ENCODE peak calls at places on chromosome 11, in ten cellular contexts. O, H, L, N, V, P, I, W, C and D are unnamed samples.

GRCh38 chr11:134047586-134047999 is 21.3 kb upstream of the JAM3 start:
- DNase-seq in O (peak), C (no peak), N (no peak), L (peak), I (no peak), H (peak), W (peak), P (no peak), V (no peak), D (no peak)

GRCh38 chr11:73597340-73597955 is 464 bp downstream of the FAM168A start:
- DNase-seq in C (no peak), V (no peak), H (no peak), P (no peak), O (no peak), L (no peak), N (peak), I (no peak), W (no peak), D (peak)

GRCh38 chr11:104830080-104830479 is 68.2 kb downstream of the CASP12 start:
- DNase-seq in H (peak), I (no peak), P (no peak), W (peak), N (no peak), C (no peak), V (no peak), L (peak), O (peak), D (no peak)

GRCh38 chr11:32326522-32326921 is 108.8 kb downstream of the WT1 start:
- DNase-seq in I (no peak), V (no peak), N (no peak), P (no peak), H (peak), W (no peak), L (peak), C (no peak), O (peak), D (no peak)

GRCh38 chr11:116300252-116300651 is 472.5 kb downstream of the BUD13 start:
- DNase-seq in O (no peak), I (no peak), W (no peak), P (no peak), N (no peak), H (no peak), V (no peak), C (no peak), L (no peak), D (no peak)

GRCh38 chr11:47388697-47389576 is 10.6 kb upstream of the SPI1 start:
- DNase-seq in P (no peak), V (no peak), H (no peak), L (no peak), I (no peak), W (no peak), O (peak), N (no peak), C (no peak), D (no peak)

GRCh38 chr11:6486256-6486655 is 5.0 kb downstream of the TIMM10B start:
- DNase-seq in W (no peak), O (no peak), H (no peak), P (no peak), I (no peak), V (no peak), N (no peak), C (no peak), L (no peak), D (no peak)

GRCh38 chr11:78564037-78564888 is 10.4 kb downstream of the NARS2 start:
- DNase-seq in I (peak), P (peak), L (peak), V (peak), N (peak), O (peak), W (peak), C (peak), H (no peak), D (peak)

GRCh38 chr11:62048101-62048500 is 75.7 kb upstream of the INCENP start:
- DNase-seq in I (no peak), O (peak), P (no peak), W (peak), V (no peak), C (no peak), H (peak), N (no peak), L (peak), D (peak)

GRCh38 chr11:88475991-88476418 is 138.5 kb upstream of the CTSC start:
- DNase-seq in W (no peak), P (no peak), I (no peak), N (no peak), L (peak), O (no peak), H (no peak), C (no peak), V (no peak), D (no peak)

GRCh38 chr11:96275807-96276594 is 67.0 kb downstream of the MAML2 start:
- DNase-seq in O (no peak), W (peak), L (no peak), I (no peak), P (no peak), C (no peak), H (no peak), N (no peak), V (no peak), D (peak)

GRCh38 chr11:117478926-117479325 is 151.3 kb downstream of the CEP164 start:
- DNase-seq in N (no peak), C (no peak), P (no peak), V (no peak), W (no peak), O (no peak), I (no peak), L (no peak), H (no peak), D (no peak)

GRCh38 chr11:12301379-12301778 is 76.0 kb upstream of the PARVA start:
- DNase-seq in H (no peak), V (no peak), N (no peak), O (no peak), L (no peak), I (no peak), C (no peak), P (no peak), W (no peak), D (no peak)

GRCh38 chr11:123020968-123021367 is 39.3 kb upstream of the BSX start:
- DNase-seq in L (peak), V (peak), N (peak), O (peak), I (peak), P (peak), C (peak), H (peak), W (peak), D (peak)

GRCh38 chr11:88169481-88169880 is 5.8 kb downstream of the RAB38 start:
- DNase-seq in W (no peak), H (no peak), V (no peak), O (peak), L (peak), P (no peak), C (no peak), N (no peak), I (no peak), D (no peak)

GRCh38 chr11:114762437-114762836 is 84.1 kb downstream of the NXPE2 start:
- DNase-seq in H (peak), W (peak), P (peak), N (peak), L (peak), C (no peak), V (peak), O (peak), I (peak), D (peak)

GRCh38 chr11:71489311-71490043 is 36.5 kb downstream of the NADSYN1 start:
- DNase-seq in P (no peak), O (peak), W (peak), L (peak), H (no peak), C (no peak), N (no peak), V (no peak), I (no peak), D (no peak)

GRCh38 chr11:77069336-77069968 is 2.7 kb downstream of the CAPN5 start:
- DNase-seq in V (no peak), N (no peak), P (no peak), C (no peak), I (no peak), W (no peak), H (no peak), O (no peak), L (no peak), D (no peak)

GRCh38 chr11:828501-829115 is 889 bp downstream of the CRACR2B start:
- DNase-seq in L (no peak), W (no peak), V (no peak), I (peak), O (no peak), P (no peak), N (no peak), C (no peak), H (no peak), D (no peak)

GRCh38 chr11:129828301-129828836 is 12.7 kb downstream of the TMEM45B start:
- DNase-seq in W (no peak), I (no peak), O (peak), V (no peak), L (peak), H (no peak), C (no peak), N (no peak), P (no peak), D (peak)

GRCh38 chr11:14359573-14360031 is 619 bp upstream of the RRAS2 start:
- DNase-seq in N (no peak), L (no peak), P (no peak), C (no peak), V (no peak), I (no peak), W (no peak), O (peak), H (no peak), D (no peak)

GRCh38 chr11:117687776-117688175 is 109.2 kb downstream of the DSCAML1 start:
- DNase-seq in H (no peak), O (no peak), N (no peak), C (no peak), I (no peak), V (no peak), W (no peak), L (no peak), P (no peak), D (no peak)

GRCh38 chr11:108871152-108871551 is 206.3 kb downstream of the DDX10 start:
- DNase-seq in W (peak), P (peak), I (peak), O (peak), V (peak), C (no peak), L (peak), H (no peak), N (no peak), D (peak)

GRCh38 chr11:20008190-20008801 is 152.0 kb downstream of the DBX1 start:
- DNase-seq in V (no peak), L (no peak), C (no peak), N (peak), W (no peak), P (no peak), I (no peak), H (no peak), O (no peak), D (no peak)

GRCh38 chr11:97548280-97548679 is 1158.5 kb downstream of the JRKL start:
- DNase-seq in O (no peak), I (no peak), H (no peak), V (no peak), L (no peak), C (no peak), N (no peak), P (no peak), W (no peak), D (no peak)

GRCh38 chr11:121721448-121721847 is 268.7 kb upstream of the SORL1-AS1 start:
- DNase-seq in V (no peak), N (no peak), O (no peak), P (no peak), W (no peak), L (no peak), H (no peak), I (no peak), C (no peak), D (no peak)

GRCh38 chr11:98701541-98701940 is 319.2 kb upstream of the CNTN5 start:
- DNase-seq in I (no peak), N (no peak), O (no peak), H (no peak), W (no peak), P (no peak), C (no peak), V (no peak), L (no peak), D (no peak)

GRCh38 chr11:96260067-96260511 is 82.9 kb downstream of the MAML2 start:
- DNase-seq in W (no peak), V (no peak), P (no peak), L (no peak), I (no peak), N (no peak), H (no peak), O (no peak), C (no peak), D (no peak)

GRCh38 chr11:132234878-132235277 is 864.5 kb downstream of the NTM start:
- DNase-seq in O (no peak), L (peak), W (no peak), C (no peak), P (no peak), V (no peak), H (peak), I (no peak), N (peak), D (no peak)

GRCh38 chr11:77117485-77117884 is 10.6 kb upstream of the MYO7A start:
- DNase-seq in O (no peak), H (no peak), W (no peak), P (no peak), N (no peak), L (no peak), V (no peak), I (no peak), C (no peak), D (no peak)

GRCh38 chr11:121722431-121723256 is 269.9 kb upstream of the SORL1-AS1 start:
- DNase-seq in P (no peak), C (no peak), I (peak), V (no peak), L (peak), N (peak), H (peak), O (no peak), W (no peak), D (peak)

GRCh38 chr11:92224394-92225205 is at the start of gene FAT3:
- DNase-seq in C (no peak), I (peak), V (no peak), P (no peak), O (no peak), L (peak), W (peak), H (peak), N (peak), D (peak)

GRCh38 chr11:92846542-92847125 is 122.8 kb upstream of the MTNR1B start:
- DNase-seq in I (no peak), N (no peak), W (no peak), V (no peak), P (no peak), C (no peak), O (no peak), H (peak), L (no peak), D (peak)